ENCODE peak calls at places on chromosomes 1 and 21, in eight cellular contexts. One of them, this sample, is unnamed.

GRCh38 chr1:117362986-117363385 is 4.3 kb upstream of the MAN1A2 start:
- DNase-seq in neural crest cell: no peak
- DNase-seq in glomerular endothelial cell: no peak
- DNase-seq in A172: no peak
- DNase-seq in AG08396: no peak
- DNase-seq in kidney: no peak
- DNase-seq in NCI-H1092: no peak
- DNase-seq in AG09309: no peak
- DNase-seq in this sample: no peak

GRCh38 chr1:218426343-218426657 is 81.2 kb downstream of the TGFB2 start:
- DNase-seq in neural crest cell: no peak
- DNase-seq in glomerular endothelial cell: no peak
- DNase-seq in A172: no peak
- DNase-seq in AG08396: no peak
- DNase-seq in kidney: no peak
- DNase-seq in NCI-H1092: no peak
- DNase-seq in AG09309: no peak
- DNase-seq in this sample: no peak

GRCh38 chr1:196897158-196897828 is 9.4 kb downstream of the CFHR4 start:
- DNase-seq in neural crest cell: no peak
- DNase-seq in glomerular endothelial cell: no peak
- DNase-seq in A172: no peak
- DNase-seq in AG08396: no peak
- DNase-seq in kidney: no peak
- DNase-seq in NCI-H1092: no peak
- DNase-seq in AG09309: no peak
- DNase-seq in this sample: no peak

GRCh38 chr21:41254090-41254700 is 62.4 kb upstream of the FAM3B start:
- DNase-seq in neural crest cell: no peak
- DNase-seq in glomerular endothelial cell: no peak
- DNase-seq in A172: no peak
- DNase-seq in AG08396: no peak
- DNase-seq in kidney: no peak
- DNase-seq in NCI-H1092: no peak
- DNase-seq in AG09309: no peak
- DNase-seq in this sample: no peak

GRCh38 chr1:10897981-10898728 is 101.7 kb upstream of the CASZ1 start:
- DNase-seq in neural crest cell: no peak
- DNase-seq in glomerular endothelial cell: no peak
- DNase-seq in A172: peak
- DNase-seq in AG08396: no peak
- DNase-seq in kidney: no peak
- DNase-seq in NCI-H1092: no peak
- DNase-seq in AG09309: no peak
- DNase-seq in this sample: no peak

GRCh38 chr1:248136811-248137210 is 8.1 kb upstream of the OR2M5 start:
- DNase-seq in neural crest cell: no peak
- DNase-seq in glomerular endothelial cell: no peak
- DNase-seq in A172: no peak
- DNase-seq in AG08396: no peak
- DNase-seq in kidney: no peak
- DNase-seq in NCI-H1092: no peak
- DNase-seq in AG09309: no peak
- DNase-seq in this sample: no peak

GRCh38 chr1:180486092-180486491 is 16.3 kb downstream of the ACBD6 start:
- DNase-seq in neural crest cell: no peak
- DNase-seq in glomerular endothelial cell: no peak
- DNase-seq in A172: no peak
- DNase-seq in AG08396: no peak
- DNase-seq in kidney: no peak
- DNase-seq in NCI-H1092: peak
- DNase-seq in AG09309: no peak
- DNase-seq in this sample: no peak

GRCh38 chr1:19643602-19644419 is at the start of gene NBL1:
- DNase-seq in neural crest cell: no peak
- DNase-seq in glomerular endothelial cell: no peak
- DNase-seq in A172: no peak
- DNase-seq in AG08396: peak
- DNase-seq in kidney: peak
- DNase-seq in NCI-H1092: no peak
- DNase-seq in AG09309: no peak
- DNase-seq in this sample: no peak

GRCh38 chr1:22132517-22133235 is 10.2 kb downstream of the WNT4 start:
- DNase-seq in neural crest cell: no peak
- DNase-seq in glomerular endothelial cell: no peak
- DNase-seq in A172: peak
- DNase-seq in AG08396: peak
- DNase-seq in kidney: no peak
- DNase-seq in NCI-H1092: no peak
- DNase-seq in AG09309: peak
- DNase-seq in this sample: no peak

GRCh38 chr1:218673170-218673569 is 328.0 kb downstream of the TGFB2 start:
- DNase-seq in neural crest cell: no peak
- DNase-seq in glomerular endothelial cell: no peak
- DNase-seq in A172: no peak
- DNase-seq in AG08396: no peak
- DNase-seq in kidney: no peak
- DNase-seq in NCI-H1092: no peak
- DNase-seq in AG09309: no peak
- DNase-seq in this sample: no peak

GRCh38 chr1:33683913-33684312 is 180.0 kb upstream of the HMGB4 start:
- DNase-seq in neural crest cell: no peak
- DNase-seq in glomerular endothelial cell: no peak
- DNase-seq in A172: no peak
- DNase-seq in AG08396: peak
- DNase-seq in kidney: no peak
- DNase-seq in NCI-H1092: no peak
- DNase-seq in AG09309: peak
- DNase-seq in this sample: no peak

GRCh38 chr21:45330075-45330781 is 42.5 kb upstream of the POFUT2 start:
- DNase-seq in neural crest cell: no peak
- DNase-seq in glomerular endothelial cell: no peak
- DNase-seq in A172: peak
- DNase-seq in AG08396: peak
- DNase-seq in kidney: peak
- DNase-seq in NCI-H1092: no peak
- DNase-seq in AG09309: peak
- DNase-seq in this sample: no peak

GRCh38 chr1:72286401-72286800 is 4.1 kb upstream of the NEGR1 start:
- DNase-seq in neural crest cell: no peak
- DNase-seq in glomerular endothelial cell: no peak
- DNase-seq in A172: no peak
- DNase-seq in AG08396: no peak
- DNase-seq in kidney: no peak
- DNase-seq in NCI-H1092: no peak
- DNase-seq in AG09309: no peak
- DNase-seq in this sample: no peak

GRCh38 chr1:225573216-225573615 is 79.7 kb downstream of the ENAH start:
- DNase-seq in neural crest cell: no peak
- DNase-seq in glomerular endothelial cell: no peak
- DNase-seq in A172: no peak
- DNase-seq in AG08396: no peak
- DNase-seq in kidney: no peak
- DNase-seq in NCI-H1092: no peak
- DNase-seq in AG09309: no peak
- DNase-seq in this sample: no peak

GRCh38 chr1:59357645-59358044 is 60.8 kb downstream of the FGGY start:
- DNase-seq in neural crest cell: no peak
- DNase-seq in glomerular endothelial cell: no peak
- DNase-seq in A172: no peak
- DNase-seq in AG08396: no peak
- DNase-seq in kidney: no peak
- DNase-seq in NCI-H1092: no peak
- DNase-seq in AG09309: no peak
- DNase-seq in this sample: no peak

GRCh38 chr1:215793210-215793609 is 226.1 kb downstream of the KCTD3 start:
- DNase-seq in neural crest cell: no peak
- DNase-seq in glomerular endothelial cell: no peak
- DNase-seq in A172: peak
- DNase-seq in AG08396: peak
- DNase-seq in kidney: no peak
- DNase-seq in NCI-H1092: peak
- DNase-seq in AG09309: peak
- DNase-seq in this sample: no peak

GRCh38 chr1:174766727-174767126 is 233.0 kb upstream of the CACYBP start:
- DNase-seq in neural crest cell: no peak
- DNase-seq in glomerular endothelial cell: no peak
- DNase-seq in A172: no peak
- DNase-seq in AG08396: no peak
- DNase-seq in kidney: no peak
- DNase-seq in NCI-H1092: no peak
- DNase-seq in AG09309: no peak
- DNase-seq in this sample: no peak

GRCh38 chr1:204405988-204406387 is 5.6 kb downstream of the PPP1R15B start:
- DNase-seq in neural crest cell: no peak
- DNase-seq in glomerular endothelial cell: no peak
- DNase-seq in A172: no peak
- DNase-seq in AG08396: no peak
- DNase-seq in kidney: no peak
- DNase-seq in NCI-H1092: no peak
- DNase-seq in AG09309: no peak
- DNase-seq in this sample: no peak

GRCh38 chr1:26122988-26123973 is 11.7 kb downstream of the PDIK1L start:
- DNase-seq in neural crest cell: no peak
- DNase-seq in glomerular endothelial cell: no peak
- DNase-seq in A172: peak
- DNase-seq in AG08396: peak
- DNase-seq in kidney: no peak
- DNase-seq in NCI-H1092: no peak
- DNase-seq in AG09309: no peak
- DNase-seq in this sample: peak

GRCh38 chr1:245969274-245969673 is 537.8 kb downstream of the SMYD3 start:
- DNase-seq in neural crest cell: no peak
- DNase-seq in glomerular endothelial cell: no peak
- DNase-seq in A172: peak
- DNase-seq in AG08396: peak
- DNase-seq in kidney: no peak
- DNase-seq in NCI-H1092: no peak
- DNase-seq in AG09309: peak
- DNase-seq in this sample: peak

GRCh38 chr1:229325873-229326502 is 16.9 kb downstream of the CCSAP start:
- DNase-seq in neural crest cell: no peak
- DNase-seq in glomerular endothelial cell: no peak
- DNase-seq in A172: no peak
- DNase-seq in AG08396: no peak
- DNase-seq in kidney: no peak
- DNase-seq in NCI-H1092: no peak
- DNase-seq in AG09309: no peak
- DNase-seq in this sample: no peak

GRCh38 chr21:26001356-26001755 is 169.2 kb downstream of the APP start:
- DNase-seq in neural crest cell: no peak
- DNase-seq in glomerular endothelial cell: no peak
- DNase-seq in A172: no peak
- DNase-seq in AG08396: no peak
- DNase-seq in kidney: no peak
- DNase-seq in NCI-H1092: no peak
- DNase-seq in AG09309: no peak
- DNase-seq in this sample: no peak

GRCh38 chr1:92037400-92037799 is 7.6 kb downstream of the EPHX4 start:
- DNase-seq in neural crest cell: no peak
- DNase-seq in glomerular endothelial cell: no peak
- DNase-seq in A172: no peak
- DNase-seq in AG08396: no peak
- DNase-seq in kidney: no peak
- DNase-seq in NCI-H1092: no peak
- DNase-seq in AG09309: no peak
- DNase-seq in this sample: no peak

GRCh38 chr1:175338447-175339135 is 146.0 kb upstream of the KIAA0040 start:
- DNase-seq in neural crest cell: peak
- DNase-seq in glomerular endothelial cell: no peak
- DNase-seq in A172: no peak
- DNase-seq in AG08396: no peak
- DNase-seq in kidney: no peak
- DNase-seq in NCI-H1092: no peak
- DNase-seq in AG09309: no peak
- DNase-seq in this sample: no peak

GRCh38 chr21:17524635-17525034 is 11.8 kb downstream of the CXADR start:
- DNase-seq in neural crest cell: no peak
- DNase-seq in glomerular endothelial cell: no peak
- DNase-seq in A172: no peak
- DNase-seq in AG08396: no peak
- DNase-seq in kidney: no peak
- DNase-seq in NCI-H1092: no peak
- DNase-seq in AG09309: no peak
- DNase-seq in this sample: no peak

GRCh38 chr21:18547347-18547746 is 143.8 kb upstream of the TMPRSS15 start:
- DNase-seq in neural crest cell: no peak
- DNase-seq in glomerular endothelial cell: no peak
- DNase-seq in A172: no peak
- DNase-seq in AG08396: no peak
- DNase-seq in kidney: no peak
- DNase-seq in NCI-H1092: no peak
- DNase-seq in AG09309: no peak
- DNase-seq in this sample: no peak

GRCh38 chr1:97364086-97364485 is 556.7 kb downstream of the DPYD start:
- DNase-seq in neural crest cell: no peak
- DNase-seq in glomerular endothelial cell: no peak
- DNase-seq in A172: peak
- DNase-seq in AG08396: peak
- DNase-seq in kidney: no peak
- DNase-seq in NCI-H1092: no peak
- DNase-seq in AG09309: peak
- DNase-seq in this sample: no peak

GRCh38 chr1:66271904-66272254 is 262.1 kb upstream of the SGIP1 start:
- DNase-seq in neural crest cell: no peak
- DNase-seq in glomerular endothelial cell: no peak
- DNase-seq in A172: peak
- DNase-seq in AG08396: peak
- DNase-seq in kidney: peak
- DNase-seq in NCI-H1092: no peak
- DNase-seq in AG09309: no peak
- DNase-seq in this sample: no peak

GRCh38 chr1:227942021-227942715 is 5.6 kb downstream of the WNT9A start:
- DNase-seq in neural crest cell: no peak
- DNase-seq in glomerular endothelial cell: no peak
- DNase-seq in A172: no peak
- DNase-seq in AG08396: no peak
- DNase-seq in kidney: peak
- DNase-seq in NCI-H1092: no peak
- DNase-seq in AG09309: no peak
- DNase-seq in this sample: no peak

GRCh38 chr1:59986736-59987310 is 60.2 kb upstream of the CYP2J2 start:
- DNase-seq in neural crest cell: no peak
- DNase-seq in glomerular endothelial cell: no peak
- DNase-seq in A172: no peak
- DNase-seq in AG08396: no peak
- DNase-seq in kidney: no peak
- DNase-seq in NCI-H1092: no peak
- DNase-seq in AG09309: no peak
- DNase-seq in this sample: no peak

GRCh38 chr1:169615803-169616202 is 14.1 kb downstream of the SELP start:
- DNase-seq in neural crest cell: no peak
- DNase-seq in glomerular endothelial cell: no peak
- DNase-seq in A172: no peak
- DNase-seq in AG08396: no peak
- DNase-seq in kidney: no peak
- DNase-seq in NCI-H1092: no peak
- DNase-seq in AG09309: no peak
- DNase-seq in this sample: no peak

GRCh38 chr1:29849038-29849750 is 612.9 kb downstream of the PTPRU start:
- DNase-seq in neural crest cell: peak
- DNase-seq in glomerular endothelial cell: no peak
- DNase-seq in A172: peak
- DNase-seq in AG08396: peak
- DNase-seq in kidney: no peak
- DNase-seq in NCI-H1092: peak
- DNase-seq in AG09309: no peak
- DNase-seq in this sample: peak

GRCh38 chr1:201134405-201134804 is 7.4 kb upstream of the ASCL5 start:
- DNase-seq in neural crest cell: no peak
- DNase-seq in glomerular endothelial cell: no peak
- DNase-seq in A172: no peak
- DNase-seq in AG08396: no peak
- DNase-seq in kidney: peak
- DNase-seq in NCI-H1092: no peak
- DNase-seq in AG09309: no peak
- DNase-seq in this sample: no peak

GRCh38 chr1:147338571-147338970 is 96.1 kb downstream of the CHD1L start:
- DNase-seq in neural crest cell: no peak
- DNase-seq in glomerular endothelial cell: no peak
- DNase-seq in A172: no peak
- DNase-seq in AG08396: no peak
- DNase-seq in kidney: no peak
- DNase-seq in NCI-H1092: no peak
- DNase-seq in AG09309: no peak
- DNase-seq in this sample: no peak

This sample was measured in Panc1.